ENCODE peak calls at places on chromosomes 11 and 22, in seven cellular contexts. H is PC-3, R is right atrium auricular region, Z is adrenal gland, J is HCT116, C is psoas muscle, K is IMR-90. W is an unnamed sample. For H3K36me3, the result is how much of the 10 kb centered on the place peaks cover.

GRCh38 chr11:45662665-45663485 is 2.5 kb downstream of the CHST1 start:
- DNase-seq in K (peak), Z (no peak), H (peak), C (no peak), R (no peak), J (no peak), W (peak)

GRCh38 chr22:40436460-40437431 is 66.4 kb downstream of the SGSM3 start:
- DNase-seq in K (peak), H (peak), R (no peak), J (peak), C (no peak), Z (peak), W (peak)

GRCh38 chr11:123183391-123184099 is 11.5 kb downstream of the CLMP start:
- DNase-seq in Z (no peak), R (no peak), H (peak), C (no peak), J (no peak), K (no peak), W (peak)

GRCh38 chr22:23537421-23537820 is 42.7 kb downstream of the IGLL1 start:
- DNase-seq in J (no peak), C (no peak), H (no peak), R (no peak), Z (no peak), K (no peak), W (no peak)

GRCh38 chr22:22408731-22409696 is 99.5 kb downstream of the ZNF280B start:
- DNase-seq in H (peak), K (peak), J (peak), R (peak), Z (peak), C (no peak), W (peak)

GRCh38 chr11:111454561-111455192 is 57.5 kb downstream of the BTG4 start:
- DNase-seq in K (peak), H (peak), Z (no peak), C (no peak), J (no peak), R (no peak), W (peak)

GRCh38 chr11:21415566-21415965 is 746.2 kb downstream of the NELL1 start:
- DNase-seq in C (no peak), H (no peak), J (no peak), K (no peak), R (no peak), Z (no peak), W (no peak)

GRCh38 chr11:102869354-102869753 is 5.4 kb downstream of the MMP12 start:
- DNase-seq in K (no peak), C (no peak), J (no peak), R (no peak), H (peak), Z (no peak), W (peak)

GRCh38 chr11:122287401-122287800 is 171.4 kb upstream of the BLID start:
- DNase-seq in K (no peak), Z (no peak), C (no peak), H (no peak), J (no peak), R (no peak), W (no peak)

GRCh38 chr11:63911440-63911839 is 5.5 kb downstream of the RCOR2 start:
- DNase-seq in C (peak), Z (no peak), K (no peak), H (no peak), R (no peak), J (no peak), W (no peak)

GRCh38 chr11:110091995-110092576 is 1.1 kb upstream of the ZC3H12C start:
- DNase-seq in J (peak), Z (peak), C (no peak), R (no peak), K (no peak), H (peak), W (peak)

GRCh38 chr11:33912405-33913361 is 20.8 kb upstream of the LMO2 start:
- DNase-seq in H (peak), J (peak), K (peak), Z (no peak), C (no peak), R (no peak), W (peak)

GRCh38 chr11:128400382-128401203 is 186.8 kb downstream of the ETS1 start:
- DNase-seq in J (no peak), R (no peak), H (no peak), K (peak), Z (no peak), C (no peak), W (no peak)

GRCh38 chr11:83472831-83473230 is 186.7 kb upstream of the CCDC90B start:
- DNase-seq in C (no peak), Z (no peak), H (no peak), K (no peak), R (no peak), J (no peak), W (no peak)

GRCh38 chr11:29018631-29019030 is 910.4 kb downstream of the METTL15 start:
- DNase-seq in Z (no peak), R (no peak), J (no peak), K (peak), C (no peak), H (peak), W (peak)

GRCh38 chr11:9280655-9281301 is 15.6 kb upstream of the DENND5A start:
- DNase-seq in C (no peak), Z (no peak), H (peak), J (no peak), R (peak), K (peak), W (peak)
- H3K4me3 ChIP-seq in C (no peak), Z (no peak), H (no peak), J (no peak), R (no peak), K (no peak), W (no peak)

GRCh38 chr11:134604886-134605285 is 192.8 kb upstream of the B3GAT1 start:
- DNase-seq in J (no peak), H (no peak), C (no peak), R (no peak), K (no peak), Z (no peak), W (no peak)
- TF ChIP-seq CTCF in J (no peak), H (no peak), C (no peak), R (no peak), K (no peak), Z (no peak), W (no peak)

DNA sequence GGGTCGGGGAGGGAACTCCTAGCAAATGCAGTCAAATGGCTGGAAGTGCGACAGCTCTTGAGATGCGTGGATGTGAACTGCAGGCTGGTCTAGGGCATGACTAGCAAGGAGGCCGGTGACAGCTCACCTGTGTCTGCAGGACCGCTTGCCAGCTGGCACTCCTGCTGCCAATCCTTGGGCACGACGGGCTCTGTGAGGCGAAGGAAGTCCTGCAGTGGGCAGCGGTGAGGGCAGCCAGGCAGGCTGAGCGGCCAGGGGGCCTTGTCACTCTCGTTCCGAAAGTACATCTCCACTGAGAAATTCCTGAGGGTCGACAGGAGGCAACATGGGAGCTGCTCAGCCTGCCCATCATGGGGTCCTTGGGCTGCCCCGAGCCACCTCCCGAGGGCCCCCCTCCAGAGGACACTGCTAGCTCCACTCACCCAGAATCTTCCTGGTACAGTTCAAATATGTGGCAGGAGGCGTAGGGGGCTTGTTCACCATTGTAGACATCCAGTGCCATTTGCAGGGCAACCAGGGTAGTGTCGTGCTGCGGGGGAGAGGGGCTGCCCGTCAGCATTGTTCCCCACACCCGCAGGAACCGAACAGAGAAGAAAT is 5.9 kb downstream of the ACP2 start:
- DNase-seq in C (no peak), R (no peak), Z (no peak), H (no peak), J (no peak), K (no peak), W (no peak)
- H3K36me3 ChIP-seq in C (under half), R (half or more), Z (under half), H (under half), J (under half), K (half or more), W (under half)

DNA sequence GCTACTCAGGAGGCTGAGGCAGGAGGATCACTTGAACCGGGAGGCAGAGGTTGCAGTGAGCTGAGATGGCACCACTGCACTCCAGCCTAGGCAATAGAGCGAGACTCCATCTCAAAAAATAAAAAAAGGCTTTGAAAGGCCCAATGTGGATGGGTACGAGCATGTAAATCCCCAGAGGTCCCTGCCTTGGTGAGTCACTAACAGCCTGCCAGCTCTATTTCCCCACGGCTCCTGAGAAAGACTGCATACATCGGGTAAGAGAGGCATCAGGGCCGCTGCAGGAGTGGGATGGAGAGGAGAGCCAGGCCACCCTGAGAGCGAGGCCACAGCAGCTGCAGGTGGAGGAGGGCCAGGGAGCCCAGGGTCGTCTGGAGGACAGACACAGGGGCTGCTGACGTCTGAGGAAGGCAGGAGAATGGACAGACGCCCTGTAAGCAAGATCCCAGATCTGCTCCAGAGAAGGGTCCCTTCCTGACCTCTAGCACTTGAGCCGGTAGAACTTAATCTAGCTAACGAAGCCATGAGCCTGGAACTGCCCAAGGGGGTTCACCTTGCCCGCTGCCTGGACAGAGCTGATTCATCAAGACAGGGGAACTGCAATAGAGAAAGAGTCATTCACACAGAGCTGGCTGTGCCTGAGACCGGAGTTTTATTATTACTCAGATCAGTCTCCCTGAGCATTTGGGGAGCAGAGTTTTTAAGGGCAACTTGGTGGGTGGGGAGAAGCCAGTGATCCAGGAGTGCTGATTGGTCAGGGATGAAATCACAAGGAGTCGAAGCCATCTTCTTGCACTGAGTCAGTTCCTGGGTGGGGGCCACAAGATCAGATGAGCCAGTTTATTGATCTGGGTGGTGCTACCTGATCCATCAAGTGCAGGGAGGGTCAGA is 5.1 kb upstream of the KRTAP5-9 start:
- DNase-seq in H (no peak), C (no peak), R (no peak), K (no peak), Z (no peak), J (no peak), W (no peak)
- H3K4me3 ChIP-seq in H (no peak), C (no peak), R (no peak), K (no peak), Z (no peak), J (no peak), W (no peak)

DNA sequence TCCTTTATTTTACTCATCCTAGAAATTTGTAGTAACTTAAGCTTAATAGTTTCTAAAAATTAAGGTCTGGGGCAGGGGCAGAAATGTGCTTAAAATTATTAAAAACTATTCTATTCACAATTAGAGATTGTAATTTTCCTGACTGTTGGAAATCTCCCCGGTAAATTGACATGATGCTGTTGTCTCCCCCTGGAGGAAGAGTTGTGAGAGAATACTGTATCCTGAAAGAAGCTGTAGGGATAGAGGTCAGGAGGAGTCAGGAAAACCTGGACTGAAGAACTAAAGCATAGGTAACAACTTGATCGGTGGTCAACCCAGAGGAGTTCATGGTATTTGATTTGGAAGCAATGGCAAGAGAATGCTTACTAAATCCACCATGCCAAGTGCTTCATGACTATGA is 16.2 kb upstream of the ESAM start:
- DNase-seq in R (no peak), J (peak), Z (no peak), K (no peak), H (peak), C (no peak), W (no peak)
- TF ChIP-seq CTCF in R (no peak), J (peak), Z (no peak), K (no peak), H (peak), C (no peak), W (no peak)

GRCh38 chr11:116869610-116870009 is 32.2 kb upstream of the APOA1 start:
- DNase-seq in H (no peak), C (no peak), R (no peak), J (no peak), Z (no peak), K (no peak), W (no peak)
- H3K36me3 ChIP-seq in H (under half), C (under half), R (under half), J (under half), Z (under half), K (under half), W (under half)